ENCODE peak calls at places on chromosome 13, in ten cellular contexts. W is astrocyte of the hippocampus, G is RCC 7860, H is A673, F is EL, Z is SK-N-DZ, N is T-helper 1 cell, B is NCI-H82, J is NCI-H748 treated with DMSO at 0.1 percent for 48 hours, M is esophagus muscularis mucosa. C is an unnamed sample.

GRCh38 chr13:27159806-27160563 is 11.6 kb downstream of the USP12 start:
- DNase-seq in W (no peak), G (no peak), H (no peak), F (no peak), Z (no peak), N (no peak), B (no peak), J (no peak), M (no peak), C (no peak)

GRCh38 chr13:65605386-65605785 is 1624.8 kb downstream of the PCDH9 start:
- DNase-seq in W (no peak), G (no peak), H (no peak), F (no peak), Z (no peak), N (no peak), B (no peak), J (no peak), M (no peak), C (no peak)

GRCh38 chr13:67299731-67300130 is 69.6 kb upstream of the PCDH9 start:
- DNase-seq in W (peak), G (peak), H (no peak), F (peak), Z (no peak), N (no peak), B (no peak), J (no peak), M (no peak), C (no peak)

GRCh38 chr13:88817560-88817959 is 1146.4 kb downstream of the SLITRK5 start:
- DNase-seq in W (no peak), G (no peak), H (no peak), F (no peak), Z (no peak), N (no peak), B (no peak), J (no peak), M (no peak), C (no peak)

GRCh38 chr13:114080739-114081561 is 51.5 kb downstream of the RASA3 start:
- DNase-seq in W (no peak), G (no peak), H (no peak), F (no peak), Z (no peak), N (no peak), B (no peak), J (no peak), M (no peak), C (no peak)

GRCh38 chr13:96527497-96527896 is 437.6 kb downstream of the HS6ST3 start:
- DNase-seq in W (no peak), G (no peak), H (no peak), F (no peak), Z (peak), N (no peak), B (peak), J (no peak), M (no peak), C (no peak)

GRCh38 chr13:106118050-106118449 is 417.4 kb downstream of the EFNB2 start:
- DNase-seq in W (no peak), G (no peak), H (no peak), F (no peak), Z (no peak), N (no peak), B (no peak), J (no peak), M (no peak), C (no peak)

GRCh38 chr13:51998723-51999471 is 12.4 kb downstream of the ATP7B start:
- DNase-seq in W (no peak), G (no peak), H (no peak), F (no peak), Z (peak), N (no peak), B (peak), J (no peak), M (no peak), C (no peak)

GRCh38 chr13:48333976-48334375 is 30.4 kb downstream of the RB1 start:
- DNase-seq in W (peak), G (no peak), H (no peak), F (peak), Z (no peak), N (no peak), B (no peak), J (no peak), M (no peak), C (no peak)

GRCh38 chr13:91362908-91363307 is 15.4 kb downstream of the MIR17HG start:
- DNase-seq in W (no peak), G (no peak), H (no peak), F (no peak), Z (no peak), N (no peak), B (peak), J (no peak), M (no peak), C (no peak)

GRCh38 chr13:91836554-91836953 is 438.1 kb downstream of the GPC5 start:
- DNase-seq in W (no peak), G (no peak), H (no peak), F (no peak), Z (no peak), N (no peak), B (no peak), J (no peak), M (no peak), C (no peak)

GRCh38 chr13:75372517-75372916 is 109.5 kb downstream of the TBC1D4 start:
- DNase-seq in W (peak), G (no peak), H (peak), F (peak), Z (peak), N (no peak), B (peak), J (peak), M (no peak), C (no peak)

GRCh38 chr13:108859202-108860012 is 230.0 kb downstream of the MYO16 start:
- DNase-seq in W (peak), G (no peak), H (peak), F (peak), Z (peak), N (no peak), B (peak), J (no peak), M (no peak), C (no peak)

GRCh38 chr13:46295531-46296464 is 84.1 kb downstream of the LRRC63 start:
- DNase-seq in W (peak), G (no peak), H (peak), F (peak), Z (no peak), N (peak), B (no peak), J (no peak), M (no peak), C (peak)

GRCh38 chr13:26541041-26541440 is 16.4 kb upstream of the WASF3 start:
- DNase-seq in W (no peak), G (no peak), H (no peak), F (no peak), Z (no peak), N (no peak), B (peak), J (no peak), M (no peak), C (no peak)

GRCh38 chr13:47858678-47859050 is 142.4 kb downstream of the SUCLA2 start:
- DNase-seq in W (peak), G (peak), H (no peak), F (peak), Z (no peak), N (no peak), B (peak), J (no peak), M (no peak), C (no peak)

GRCh38 chr13:92994056-92994455 is 232.6 kb upstream of the GPC6 start:
- DNase-seq in W (no peak), G (peak), H (no peak), F (peak), Z (no peak), N (no peak), B (no peak), J (no peak), M (no peak), C (no peak)

GRCh38 chr13:63942372-63942771 is 2526.7 kb upstream of the PCDH20 start:
- DNase-seq in W (no peak), G (no peak), H (no peak), F (no peak), Z (no peak), N (no peak), B (no peak), J (no peak), M (no peak), C (no peak)

GRCh38 chr13:68369739-68370138 is 1139.6 kb upstream of the PCDH9 start:
- DNase-seq in W (peak), G (peak), H (no peak), F (no peak), Z (no peak), N (no peak), B (no peak), J (peak), M (no peak), C (no peak)

GRCh38 chr13:45909089-45909488 is 57.5 kb upstream of the SIAH3 start:
- DNase-seq in W (no peak), G (no peak), H (no peak), F (no peak), Z (no peak), N (no peak), B (no peak), J (no peak), M (no peak), C (no peak)

GRCh38 chr13:38830442-38831045 is 143.7 kb downstream of the FREM2 start:
- DNase-seq in W (no peak), G (no peak), H (no peak), F (no peak), Z (no peak), N (no peak), B (no peak), J (no peak), M (no peak), C (no peak)